ENCODE peak calls at places on chromosomes 4 and X, in six cellular contexts. L, A, Z, P, E and W are unnamed samples. For H3K4me1, the result is how much of the 10 kb centered on the place peaks cover.

GRCh38 chr4:137768881-137769280 is 236.6 kb upstream of the PCDH18 start:
- DNase-seq in L (no peak), E (no peak), P (no peak), Z (no peak), A (no peak), W (no peak)

GRCh38 chrX:149185087-149185486 is 320.0 kb downstream of the IDS start:
- DNase-seq in L (no peak), P (no peak), E (no peak), A (no peak), Z (no peak), W (no peak)

GRCh38 chr4:19982556-19982955 is 269.1 kb upstream of the SLIT2 start:
- DNase-seq in Z (no peak), A (no peak), E (no peak), P (no peak), L (no peak), W (no peak)

GRCh38 chrX:123835661-123836371 is 24.0 kb upstream of the XIAP start:
- DNase-seq in L (peak), P (no peak), Z (no peak), A (no peak), E (no peak), W (no peak)

GRCh38 chrX:19579485-19579884 is 64.2 kb upstream of the MAP3K15 start:
- DNase-seq in P (no peak), A (no peak), E (no peak), L (no peak), Z (no peak), W (no peak)

GRCh38 chr4:78552398-78553396 is 1.1 kb downstream of the ANXA3 start:
- DNase-seq in L (peak), Z (no peak), A (no peak), P (no peak), E (no peak), W (no peak)

GRCh38 chr4:72031868-72032619 is at the start of gene NPFFR2:
- DNase-seq in L (no peak), P (no peak), A (peak), E (no peak), Z (no peak), W (peak)

GRCh38 chr4:20086768-20087167 is 164.9 kb upstream of the SLIT2 start:
- DNase-seq in A (no peak), L (no peak), E (no peak), P (no peak), Z (no peak), W (no peak)

GRCh38 chr4:133146574-133147198 is 2.4 kb upstream of the PCDH10 start:
- DNase-seq in Z (no peak), A (no peak), L (no peak), E (no peak), P (peak), W (peak)

GRCh38 chrX:16487620-16488380 is 162.2 kb upstream of the S100G start:
- DNase-seq in P (no peak), A (no peak), L (no peak), Z (no peak), E (no peak), W (no peak)

GRCh38 chr4:68490826-68491457 is 43.7 kb downstream of the TMPRSS11E start:
- DNase-seq in A (no peak), E (no peak), P (no peak), Z (no peak), L (no peak), W (peak)

GRCh38 chr4:186840222-186840701 is 116.6 kb upstream of the FAT1 start:
- DNase-seq in E (no peak), A (no peak), P (peak), L (peak), Z (peak), W (no peak)

GRCh38 chr4:113106076-113106475 is 56.6 kb downstream of the ANK2 start:
- DNase-seq in P (no peak), E (no peak), L (peak), Z (no peak), A (no peak), W (no peak)

GRCh38 chrX:45006002-45006800 is 133.2 kb downstream of the KDM6A start:
- DNase-seq in L (peak), E (no peak), A (no peak), P (no peak), Z (no peak), W (no peak)

DNA sequence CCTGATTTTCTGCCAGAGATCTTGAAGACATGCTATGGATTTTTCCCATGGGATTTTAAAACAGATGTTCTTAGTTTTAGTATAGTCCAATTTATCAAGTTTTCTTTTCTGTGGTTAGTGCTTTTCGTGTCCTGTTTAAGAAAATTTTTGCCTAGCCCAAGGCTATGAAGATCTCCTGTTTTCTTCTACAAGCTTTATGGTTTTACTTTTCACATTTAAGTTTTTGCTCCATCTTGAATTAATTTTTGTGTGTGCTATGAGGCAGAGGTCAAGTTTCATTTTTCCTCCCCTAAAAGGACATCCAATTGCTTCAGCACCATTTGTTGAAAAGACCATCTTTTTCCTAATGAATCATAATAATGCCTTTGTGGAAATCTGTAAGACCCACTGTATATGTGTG is 65.6 kb downstream of the POLR2B start:
- DNase-seq in E (no peak), P (no peak), A (no peak), L (no peak), Z (no peak), W (no peak)
- H3K4me1 ChIP-seq in E (under half), P (under half), A (under half), L (under half), Z (under half), W (under half)

GRCh38 chrX:119067023-119067739 is 5.6 kb upstream of the CT47C1 start:
- DNase-seq in Z (peak), E (no peak), P (peak), A (no peak), L (peak), W (peak)

GRCh38 chrX:119063428-119063827 is 9.4 kb upstream of the CT47C1 start:
- DNase-seq in P (no peak), E (no peak), A (no peak), Z (no peak), L (no peak), W (no peak)

DNA sequence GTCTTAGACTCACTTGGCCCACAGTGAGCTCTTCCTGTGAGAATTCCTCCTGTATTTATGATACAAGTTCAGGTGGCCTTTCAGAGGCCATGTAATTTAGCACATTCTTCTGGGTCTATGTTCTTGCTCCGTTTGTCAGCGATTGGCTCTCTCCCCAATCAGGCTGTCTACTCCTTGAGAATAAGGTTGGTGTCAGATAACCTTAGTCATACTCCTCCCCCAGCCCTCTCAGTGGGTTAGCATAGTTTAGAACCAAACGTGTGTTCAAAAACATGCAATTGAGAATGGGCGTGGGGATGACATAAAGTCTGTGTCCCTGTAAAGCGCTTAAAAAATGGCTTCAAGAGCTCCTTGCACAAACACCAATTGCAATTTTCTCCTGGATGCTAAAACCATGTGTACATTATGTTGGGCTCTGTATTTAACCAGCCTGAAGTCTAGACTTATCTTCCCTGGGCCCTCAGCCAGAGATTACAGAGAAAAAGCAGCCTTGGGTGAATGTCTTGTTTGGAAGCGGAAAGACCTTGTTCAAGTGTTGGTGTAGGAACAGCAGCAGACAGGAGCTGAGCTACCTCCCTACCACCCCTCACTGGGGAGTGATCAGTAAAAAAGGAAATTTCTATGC is 9.9 kb upstream of the CT47C1 start:
- DNase-seq in L (no peak), A (no peak), E (no peak), Z (no peak), P (no peak), W (no peak)
- H3K4me1 ChIP-seq in L (under half), A (under half), E (under half), Z (under half), P (under half), W (under half)

DNA sequence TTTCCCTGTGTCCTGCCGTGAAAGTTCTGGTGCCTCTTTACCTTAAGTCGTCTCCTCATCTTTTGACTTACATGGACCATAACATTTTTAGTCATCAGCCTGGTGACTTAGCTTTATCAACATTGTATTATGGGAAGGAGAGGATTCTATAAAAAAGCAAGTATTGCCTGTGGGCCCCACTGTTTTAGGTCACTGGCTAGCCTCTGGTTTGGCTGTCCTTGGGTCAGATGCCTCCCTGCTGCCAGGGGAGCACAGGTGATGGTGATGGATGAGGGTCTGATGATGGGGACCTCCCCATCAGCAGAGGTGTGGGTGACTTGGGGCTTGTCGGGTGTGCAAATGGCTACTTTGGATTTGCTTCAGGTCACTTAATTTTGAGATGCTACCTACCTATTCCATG is 51.8 kb downstream of the FAM193A start:
- DNase-seq in L (no peak), E (no peak), P (no peak), A (no peak), Z (no peak), W (no peak)
- H3K4me1 ChIP-seq in L (under half), E (under half), P (under half), A (half or more), Z (under half), W (under half)

GRCh38 chr4:85759392-85759791 is 284.4 kb downstream of the ARHGAP24 start:
- DNase-seq in L (no peak), Z (no peak), A (no peak), E (no peak), P (no peak), W (no peak)

GRCh38 chr4:85761803-85762202 is 286.9 kb downstream of the ARHGAP24 start:
- DNase-seq in L (no peak), P (no peak), Z (peak), E (no peak), A (no peak), W (no peak)

GRCh38 chr4:85762204-85762884 is 287.4 kb downstream of the ARHGAP24 start:
- DNase-seq in A (no peak), P (no peak), Z (no peak), E (no peak), L (no peak), W (no peak)

GRCh38 chr4:85763207-85763606 is 288.3 kb downstream of the ARHGAP24 start:
- DNase-seq in P (no peak), Z (no peak), L (no peak), E (no peak), A (no peak), W (no peak)

DNA sequence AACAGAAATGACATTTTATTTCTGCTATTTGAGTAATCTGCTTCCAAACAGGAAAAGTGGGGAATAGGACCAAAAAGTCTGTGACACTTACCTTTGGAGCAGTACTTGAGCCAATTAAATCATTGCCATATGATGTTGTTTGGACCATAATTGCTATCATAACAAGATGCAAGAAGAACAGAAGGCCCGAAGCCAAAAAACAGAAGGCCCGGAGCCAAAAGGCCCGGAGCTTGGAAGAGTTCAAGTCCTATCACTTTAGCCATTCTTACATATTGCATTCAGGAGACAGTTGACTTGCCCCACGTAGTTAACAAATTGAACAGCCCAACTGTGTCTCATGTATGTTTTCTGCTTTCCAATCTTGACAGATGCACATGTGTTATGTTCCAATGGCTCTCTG is 285.6 kb downstream of the ARHGAP24 start:
- DNase-seq in E (no peak), L (no peak), Z (no peak), A (no peak), P (no peak), W (no peak)
- H3K4me1 ChIP-seq in E (under half), L (under half), Z (under half), A (under half), P (under half), W (under half)